ENCODE peak calls at places on chromosomes 6 and 20, in ten cellular contexts. One of them, this sample, is unnamed.

GRCh38 chr20:32820000-32820697 is 395 bp downstream of the MAPRE1 start:
- DNase-seq in activated T-cell treated with anti-CD3 and anti-CD28 coated beads, Interleukin-2, amount 50 U/mL, for 1 hour: no peak
- DNase-seq in anterior cingulate cortex: peak; percentile 86
- DNase-seq in stimulated activated CD8-positive, alpha-beta memory T cell treated with anti-CD3 and anti-CD28 coated beads, Interleukin-15, amount 100 ng/mL, for 4 hours: no peak
- DNase-seq in activated naive CD4-positive, alpha-beta T cell: peak; percentile 63
- DNase-seq in heart right ventricle: no peak
- DNase-seq in HuH-7.5: peak; percentile 70
- DNase-seq in NCI-H774: peak; percentile 66
- DNase-seq in endothelial cell: peak; percentile 83
- DNase-seq in A549: peak; percentile 36
- DNase-seq in this sample: peak; percentile 15

GRCh38 chr20:20593447-20594170 is 118.8 kb downstream of the RALGAPA2 start:
- DNase-seq in activated T-cell treated with anti-CD3 and anti-CD28 coated beads, Interleukin-2, amount 50 U/mL, for 1 hour: no peak
- DNase-seq in anterior cingulate cortex: peak; percentile 13
- DNase-seq in stimulated activated CD8-positive, alpha-beta memory T cell treated with anti-CD3 and anti-CD28 coated beads, Interleukin-15, amount 100 ng/mL, for 4 hours: no peak
- DNase-seq in activated naive CD4-positive, alpha-beta T cell: no peak
- DNase-seq in heart right ventricle: no peak
- DNase-seq in HuH-7.5: peak; percentile 35
- DNase-seq in NCI-H774: peak; percentile 57
- DNase-seq in endothelial cell: peak; percentile 42
- DNase-seq in A549: peak; percentile 51
- DNase-seq in this sample: peak; percentile 18

GRCh38 chr6:52360601-52361346 is 1.2 kb upstream of the PAQR8 start:
- DNase-seq in activated T-cell treated with anti-CD3 and anti-CD28 coated beads, Interleukin-2, amount 50 U/mL, for 1 hour: no peak
- DNase-seq in anterior cingulate cortex: no peak
- DNase-seq in stimulated activated CD8-positive, alpha-beta memory T cell treated with anti-CD3 and anti-CD28 coated beads, Interleukin-15, amount 100 ng/mL, for 4 hours: no peak
- DNase-seq in activated naive CD4-positive, alpha-beta T cell: no peak
- DNase-seq in heart right ventricle: no peak
- DNase-seq in HuH-7.5: no peak
- DNase-seq in NCI-H774: no peak
- DNase-seq in endothelial cell: no peak
- DNase-seq in A549: no peak
- DNase-seq in this sample: no peak

GRCh38 chr6:133591330-133591729 is 297.6 kb upstream of the TCF21 start:
- DNase-seq in activated T-cell treated with anti-CD3 and anti-CD28 coated beads, Interleukin-2, amount 50 U/mL, for 1 hour: no peak
- DNase-seq in anterior cingulate cortex: no peak
- DNase-seq in stimulated activated CD8-positive, alpha-beta memory T cell treated with anti-CD3 and anti-CD28 coated beads, Interleukin-15, amount 100 ng/mL, for 4 hours: no peak
- DNase-seq in activated naive CD4-positive, alpha-beta T cell: no peak
- DNase-seq in heart right ventricle: no peak
- DNase-seq in HuH-7.5: no peak
- DNase-seq in NCI-H774: no peak
- DNase-seq in endothelial cell: no peak
- DNase-seq in A549: no peak
- DNase-seq in this sample: no peak

GRCh38 chr6:75135447-75135846 is 70.4 kb downstream of the COL12A1 start:
- DNase-seq in activated T-cell treated with anti-CD3 and anti-CD28 coated beads, Interleukin-2, amount 50 U/mL, for 1 hour: no peak
- DNase-seq in anterior cingulate cortex: no peak
- DNase-seq in stimulated activated CD8-positive, alpha-beta memory T cell treated with anti-CD3 and anti-CD28 coated beads, Interleukin-15, amount 100 ng/mL, for 4 hours: no peak
- DNase-seq in activated naive CD4-positive, alpha-beta T cell: no peak
- DNase-seq in heart right ventricle: no peak
- DNase-seq in HuH-7.5: no peak
- DNase-seq in NCI-H774: no peak
- DNase-seq in endothelial cell: no peak
- DNase-seq in A549: no peak
- DNase-seq in this sample: no peak

GRCh38 chr6:129342243-129342642 is 367.7 kb downstream of the ARHGAP18 start:
- DNase-seq in activated T-cell treated with anti-CD3 and anti-CD28 coated beads, Interleukin-2, amount 50 U/mL, for 1 hour: no peak
- DNase-seq in anterior cingulate cortex: no peak
- DNase-seq in stimulated activated CD8-positive, alpha-beta memory T cell treated with anti-CD3 and anti-CD28 coated beads, Interleukin-15, amount 100 ng/mL, for 4 hours: no peak
- DNase-seq in activated naive CD4-positive, alpha-beta T cell: no peak
- DNase-seq in heart right ventricle: no peak
- DNase-seq in HuH-7.5: no peak
- DNase-seq in NCI-H774: no peak
- DNase-seq in endothelial cell: no peak
- DNase-seq in A549: no peak
- DNase-seq in this sample: no peak

GRCh38 chr6:111263837-111264236 is 176.5 kb downstream of the SLC16A10 start:
- DNase-seq in activated T-cell treated with anti-CD3 and anti-CD28 coated beads, Interleukin-2, amount 50 U/mL, for 1 hour: no peak
- DNase-seq in anterior cingulate cortex: no peak
- DNase-seq in stimulated activated CD8-positive, alpha-beta memory T cell treated with anti-CD3 and anti-CD28 coated beads, Interleukin-15, amount 100 ng/mL, for 4 hours: no peak
- DNase-seq in activated naive CD4-positive, alpha-beta T cell: no peak
- DNase-seq in heart right ventricle: no peak
- DNase-seq in HuH-7.5: no peak
- DNase-seq in NCI-H774: no peak
- DNase-seq in endothelial cell: no peak
- DNase-seq in A549: no peak
- DNase-seq in this sample: peak; percentile 37

GRCh38 chr6:56549014-56549413 is 93.7 kb downstream of the DST start:
- DNase-seq in activated T-cell treated with anti-CD3 and anti-CD28 coated beads, Interleukin-2, amount 50 U/mL, for 1 hour: no peak
- DNase-seq in anterior cingulate cortex: no peak
- DNase-seq in stimulated activated CD8-positive, alpha-beta memory T cell treated with anti-CD3 and anti-CD28 coated beads, Interleukin-15, amount 100 ng/mL, for 4 hours: no peak
- DNase-seq in activated naive CD4-positive, alpha-beta T cell: no peak
- DNase-seq in heart right ventricle: no peak
- DNase-seq in HuH-7.5: no peak
- DNase-seq in NCI-H774: no peak
- DNase-seq in endothelial cell: no peak
- DNase-seq in A549: no peak
- DNase-seq in this sample: no peak

GRCh38 chr20:64091340-64091739 is 7.1 kb upstream of the LKAAEAR1 start:
- DNase-seq in activated T-cell treated with anti-CD3 and anti-CD28 coated beads, Interleukin-2, amount 50 U/mL, for 1 hour: no peak
- DNase-seq in anterior cingulate cortex: no peak
- DNase-seq in stimulated activated CD8-positive, alpha-beta memory T cell treated with anti-CD3 and anti-CD28 coated beads, Interleukin-15, amount 100 ng/mL, for 4 hours: no peak
- DNase-seq in activated naive CD4-positive, alpha-beta T cell: no peak
- DNase-seq in heart right ventricle: no peak
- DNase-seq in HuH-7.5: no peak
- DNase-seq in NCI-H774: no peak
- DNase-seq in endothelial cell: no peak
- DNase-seq in A549: no peak
- DNase-seq in this sample: no peak